ENCODE peak calls at places on chromosome 14, in six cellular contexts. J is breast epithelium, O is heart right ventricle, N is prostate gland, F is epithelial cell of esophagus, G is heart left ventricle. H is an unnamed sample.

GRCh38 chr14:51846631-51847488 is 13.6 kb upstream of the GNG2 start:
- DNase-seq in G (peak), O (peak), J (peak), F (no peak), N (no peak), H (peak)

GRCh38 chr14:40312296-40312695 is 880.1 kb upstream of the FBXO33 start:
- DNase-seq in J (no peak), F (peak), N (no peak), G (no peak), O (no peak), H (no peak)

GRCh38 chr14:32372154-32372553 is 43.1 kb downstream of the AKAP6 start:
- DNase-seq in J (no peak), N (no peak), F (peak), O (no peak), G (no peak), H (no peak)

GRCh38 chr14:65961004-65961403 is 525.2 kb upstream of the CCDC196 start:
- DNase-seq in F (peak), O (peak), J (no peak), N (no peak), G (peak), H (no peak)

GRCh38 chr14:55749201-55749812 is 169.3 kb downstream of the KTN1 start:
- DNase-seq in O (no peak), G (no peak), J (peak), F (peak), N (peak), H (no peak)

GRCh38 chr14:36105401-36105800 is 71.1 kb downstream of the PTCSC3 start:
- DNase-seq in J (no peak), N (no peak), F (peak), G (no peak), O (no peak), H (no peak)

GRCh38 chr14:78764240-78764639 is 594.1 kb downstream of the NRXN3 start:
- DNase-seq in N (no peak), G (no peak), J (no peak), O (no peak), F (peak), H (no peak)

GRCh38 chr14:79415726-79416125 is 795.6 kb downstream of the DIO2 start:
- DNase-seq in G (no peak), N (no peak), J (no peak), F (peak), O (no peak), H (no peak)

GRCh38 chr14:105119410-105120025 is 49.1 kb downstream of the JAG2 start:
- DNase-seq in J (peak), N (no peak), O (no peak), F (no peak), G (no peak), H (no peak)

GRCh38 chr14:51087024-51087423 is 7.9 kb downstream of the TRIM9 start:
- DNase-seq in N (no peak), O (no peak), J (no peak), F (peak), G (peak), H (no peak)

GRCh38 chr14:54220122-54220691 is 176.6 kb upstream of the CDKN3 start:
- DNase-seq in N (no peak), O (peak), J (no peak), G (peak), F (no peak), H (no peak)

GRCh38 chr14:67881225-67881624 is 61.6 kb downstream of the RAD51B start:
- DNase-seq in J (no peak), O (no peak), F (no peak), G (no peak), N (no peak), H (no peak)

DNA sequence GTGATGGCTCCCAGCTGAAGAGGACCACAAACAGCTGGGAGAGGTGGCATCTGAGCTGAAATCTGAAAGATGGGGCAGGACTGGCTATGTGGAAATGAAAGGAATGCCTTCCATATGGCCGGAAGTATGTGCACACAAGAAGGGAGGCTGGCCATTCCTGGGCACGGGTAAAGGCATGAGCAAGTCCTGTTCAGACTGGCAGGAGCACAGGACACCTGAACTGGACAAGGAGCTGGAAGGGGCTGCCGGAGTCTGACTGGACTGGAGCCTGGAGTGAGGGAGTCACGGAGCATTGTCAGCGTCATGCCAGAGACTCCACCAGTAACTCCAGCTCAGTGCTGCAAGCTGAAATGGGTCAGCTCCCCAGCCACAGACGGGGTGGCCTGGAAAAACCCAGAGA is 11.9 kb upstream of the TC2N start:
- DNase-seq in N (no peak), O (no peak), F (peak), G (no peak), J (peak), H (no peak)
- TF ChIP-seq CTCF in N (no peak), O (no peak), F (no peak), G (no peak), J (no peak), H (no peak)

DNA sequence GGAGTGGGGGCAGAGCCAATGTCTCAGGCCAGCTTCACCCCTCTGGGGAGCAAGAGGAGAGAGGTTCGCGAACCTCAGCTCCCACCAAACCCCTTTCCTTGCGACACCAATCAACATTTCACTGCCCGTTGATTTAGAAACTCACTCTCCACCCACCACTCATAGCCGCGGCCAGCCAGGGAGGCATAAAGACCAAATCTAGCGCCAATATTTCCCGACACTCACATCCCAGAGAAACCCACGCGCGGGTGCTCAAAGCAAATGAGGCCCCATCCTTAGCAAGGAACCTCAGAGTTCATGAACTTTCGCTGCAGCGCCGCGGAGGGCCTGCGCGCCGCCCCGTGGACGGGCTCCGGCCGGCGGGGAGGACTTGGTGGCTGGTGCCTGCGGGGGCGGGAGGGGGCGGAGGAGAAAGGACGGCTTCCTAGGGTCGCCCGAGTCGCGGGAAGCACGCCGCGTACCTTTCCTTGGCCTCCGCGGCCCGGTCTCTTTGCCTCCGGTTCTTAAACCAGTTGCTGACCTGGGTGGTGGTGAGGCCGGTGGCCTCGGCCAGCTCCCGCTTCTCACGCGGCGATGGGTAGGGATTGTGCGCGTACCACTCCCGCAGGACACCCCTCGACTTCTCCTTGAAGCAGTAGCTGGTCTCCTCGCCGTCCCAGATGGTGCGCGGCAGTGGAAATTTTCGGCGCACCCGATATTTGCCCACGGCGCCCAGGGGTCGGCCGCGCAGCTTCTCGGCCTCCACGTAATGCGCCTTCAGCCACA is 926 bp downstream of the SIX1 start:
- DNase-seq in J (no peak), F (peak), O (no peak), G (no peak), N (no peak), H (no peak)
- TF ChIP-seq CTCF in J (no peak), F (no peak), O (no peak), G (no peak), N (no peak), H (no peak)

GRCh38 chr14:64464695-64465094 is 604 bp upstream of the AKAP5 start:
- DNase-seq in F (no peak), O (no peak), J (no peak), G (no peak), N (no peak), H (no peak)

GRCh38 chr14:64467131-64467530 is 1.8 kb downstream of the AKAP5 start:
- DNase-seq in J (no peak), N (no peak), F (no peak), G (no peak), O (no peak), H (no peak)

GRCh38 chr14:64465208-64465821 is at the start of gene AKAP5:
- DNase-seq in N (peak), O (peak), J (no peak), F (peak), G (peak), H (peak)

GRCh38 chr14:64463873-64464272 is 1.4 kb upstream of the AKAP5 start:
- DNase-seq in F (no peak), G (no peak), N (no peak), O (no peak), J (no peak), H (no peak)

GRCh38 chr14:64465856-64466554 is 706 bp downstream of the AKAP5 start:
- DNase-seq in O (peak), F (peak), N (no peak), J (no peak), G (no peak), H (no peak)
- TF ChIP-seq CTCF in O (no peak), F (no peak), N (no peak), J (no peak), G (no peak), H (no peak)

GRCh38 chr14:94670692-94671285 is 58.6 kb downstream of the SERPINA3 start:
- DNase-seq in J (no peak), G (no peak), F (no peak), N (no peak), O (no peak), H (no peak)

GRCh38 chr14:94673781-94674231 is 61.6 kb downstream of the SERPINA3 start:
- DNase-seq in N (no peak), O (no peak), F (no peak), G (no peak), J (no peak), H (no peak)

GRCh38 chr14:94673071-94673470 is 60.9 kb downstream of the SERPINA3 start:
- DNase-seq in O (no peak), G (no peak), F (no peak), N (no peak), J (no peak), H (no peak)

GRCh38 chr14:94675036-94675435 is 62.8 kb downstream of the SERPINA3 start:
- DNase-seq in N (no peak), F (no peak), G (no peak), J (no peak), O (no peak), H (no peak)

DNA sequence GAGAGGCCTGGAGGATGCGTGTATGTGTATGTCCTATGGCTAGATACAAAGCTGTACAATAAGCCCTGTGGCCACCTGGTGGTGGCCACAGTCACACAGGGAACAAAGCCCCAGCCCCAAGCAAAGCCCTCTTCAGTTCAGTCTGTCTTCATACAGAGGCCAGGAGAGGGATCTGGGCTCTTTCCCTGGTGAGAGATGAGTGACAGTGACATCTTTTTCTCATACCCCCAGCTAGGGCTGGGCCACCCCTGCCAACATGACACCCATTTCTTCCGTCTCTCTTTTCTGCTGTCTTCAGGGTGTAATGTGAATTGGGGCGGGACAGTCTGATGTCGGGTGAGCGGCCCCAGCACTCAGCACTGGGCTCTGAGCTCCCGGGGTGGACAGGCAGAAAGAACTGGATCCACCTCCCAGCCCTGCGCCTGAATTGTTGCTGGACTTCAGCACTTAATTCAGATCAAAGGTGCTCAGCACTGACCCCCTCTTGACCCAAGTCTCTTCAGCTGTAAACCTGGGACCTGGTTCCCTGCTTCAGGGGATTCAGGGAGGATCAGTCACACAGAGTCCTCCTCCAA is 59.8 kb downstream of the SERPINA3 start:
- DNase-seq in G (no peak), J (no peak), N (no peak), F (no peak), O (no peak), H (no peak)
- TF ChIP-seq CTCF in G (no peak), J (peak), N (no peak), F (no peak), O (no peak), H (no peak)

DNA sequence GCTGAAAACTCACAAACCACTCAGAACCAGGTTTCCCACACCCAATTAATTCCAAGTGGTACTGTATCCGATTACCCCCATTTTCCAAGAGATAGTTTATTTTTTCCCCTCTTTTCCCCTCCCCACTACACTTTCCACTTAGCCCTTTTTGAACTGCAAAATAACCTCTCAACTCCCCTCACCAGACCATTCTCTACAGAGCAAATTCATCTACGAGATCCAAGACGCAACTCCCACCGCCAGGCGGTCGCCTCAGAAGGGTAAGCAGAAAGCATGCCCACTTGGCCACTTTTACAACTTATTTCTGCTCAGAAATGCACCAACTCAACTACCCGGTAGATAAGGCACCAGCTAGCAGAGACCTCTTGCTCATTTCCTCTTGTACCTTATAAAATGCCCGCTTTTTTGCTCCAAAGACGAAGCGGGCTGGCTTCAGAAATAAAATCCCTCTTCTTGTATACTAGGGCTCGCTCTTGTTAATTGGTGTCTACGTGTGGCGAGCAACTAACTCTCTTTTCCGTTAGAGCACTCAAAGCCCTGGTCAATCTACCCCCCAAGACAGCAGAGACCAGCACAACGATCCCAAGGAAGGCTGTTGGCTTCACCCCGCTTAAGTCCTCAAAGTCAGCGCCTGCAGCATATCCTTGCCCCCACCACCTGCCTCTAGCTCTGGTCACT is 910 bp upstream of the SRP54 start:
- DNase-seq in G (no peak), O (peak), J (peak), F (peak), N (peak), H (no peak)
- TF ChIP-seq CTCF in G (no peak), O (no peak), J (peak), F (no peak), N (no peak), H (no peak)

GRCh38 chr14:97056086-97056485 is 258.9 kb downstream of the VRK1 start:
- DNase-seq in J (no peak), F (peak), G (no peak), O (no peak), N (peak), H (no peak)
- TF ChIP-seq CTCF in J (no peak), F (no peak), G (no peak), O (no peak), N (no peak), H (no peak)

H was measured in esophagus squamous epithelium.